ENCODE peak calls at places on chromosomes 11 and 22, in four cellular contexts. X is K562, S is HepG2, J is SK-N-SH. P is an unnamed sample.

GRCh38 chr22:38788417-38788816 is 5.5 kb downstream of the DNAL4 start:
- DNase-seq in J (peak; percentile 59), X (no peak), S (no peak), P (no peak)

GRCh38 chr22:42708393-42708792 is 12.3 kb downstream of the A4GALT start:
- DNase-seq in J (no peak), X (no peak), S (no peak), P (no peak)

GRCh38 chr11:83836883-83837654 is 550.9 kb upstream of the CCDC90B start:
- DNase-seq in J (peak; percentile 69), S (peak; percentile 65), X (peak; percentile 34), P (peak; percentile 5)

GRCh38 chr11:118074091-118074685 is 2.7 kb upstream of the TMPRSS4 start:
- DNase-seq in S (no peak), X (no peak), J (no peak), P (no peak)

GRCh38 chr11:124394408-124394807 is 4.4 kb downstream of the OR8B3 start:
- DNase-seq in J (no peak), X (no peak), S (no peak), P (no peak)

GRCh38 chr11:21295508-21295907 is 626.1 kb downstream of the NELL1 start:
- DNase-seq in X (no peak), J (no peak), S (no peak), P (no peak)

GRCh38 chr11:70606248-70606950 is 208.1 kb downstream of the CTTN start:
- DNase-seq in J (no peak), X (no peak), S (no peak), P (no peak)

GRCh38 chr11:134447696-134448095 is 35.7 kb upstream of the B3GAT1 start:
- DNase-seq in J (no peak), X (no peak), S (no peak), P (no peak)

GRCh38 chr11:45260047-45260446 is 26.1 kb downstream of the SYT13 start:
- DNase-seq in S (no peak), J (no peak), X (no peak), P (no peak)

GRCh38 chr11:63489879-63490278 is 1.1 kb downstream of the PLAAT5 start:
- DNase-seq in S (no peak), J (no peak), X (no peak), P (no peak)

GRCh38 chr11:114197799-114198500 is 98.2 kb upstream of the NNMT start:
- DNase-seq in S (no peak), X (no peak), J (no peak), P (no peak)

GRCh38 chr11:102546923-102547471 is 16.4 kb upstream of the MMP7 start:
- DNase-seq in J (no peak), S (no peak), X (no peak), P (peak; percentile 93)

GRCh38 chr22:29383740-29384139 is 4.6 kb downstream of the AP1B1 start:
- DNase-seq in S (no peak), J (no peak), X (peak; percentile 20), P (no peak)

GRCh38 chr11:128482512-128483191 is 104.7 kb downstream of the ETS1 start:
- DNase-seq in X (no peak), J (no peak), S (no peak), P (no peak)

GRCh38 chr11:15229069-15229468 is 114.3 kb downstream of the INSC start:
- DNase-seq in S (no peak), X (no peak), J (no peak), P (no peak)

GRCh38 chr22:46774456-46775363 is 12.3 kb downstream of the TBC1D22A start:
- DNase-seq in X (no peak), S (no peak), J (no peak), P (no peak)

GRCh38 chr22:39674536-39674935 is 104.0 kb downstream of the CACNA1I start:
- DNase-seq in J (no peak), X (no peak), S (no peak), P (no peak)

GRCh38 chr11:68146010-68146540 is 24.9 kb upstream of the CHKA start:
- DNase-seq in S (peak; percentile 65), X (no peak), J (peak; percentile 46), P (no peak)

GRCh38 chr11:128496249-128496648 is 91.1 kb downstream of the ETS1 start:
- DNase-seq in J (no peak), S (no peak), X (no peak), P (no peak)

GRCh38 chr11:113201055-113201818 is 113.1 kb upstream of the TTC12 start:
- DNase-seq in S (no peak), X (no peak), J (peak; percentile 72), P (no peak)

GRCh38 chr22:30036656-30037055 is 43.6 kb upstream of the HORMAD2 start:
- DNase-seq in S (peak; percentile 23), J (no peak), X (peak; percentile 35), P (no peak)

GRCh38 chr11:103091441-103091809 is 535 bp downstream of the DCUN1D5 start:
- DNase-seq in X (no peak), S (peak; percentile 32), J (peak; percentile 61), P (no peak)

GRCh38 chr11:34165786-34166557 is 60.5 kb downstream of the NAT10 start:
- DNase-seq in S (no peak), J (peak; percentile 62), X (peak; percentile 57), P (no peak)

GRCh38 chr22:36009085-36009484 is 19.5 kb downstream of the RBFOX2 start:
- DNase-seq in S (no peak), X (no peak), J (no peak), P (no peak)

GRCh38 chr11:2833938-2834892 is 51.4 kb downstream of the CDKN1C start:
- DNase-seq in J (no peak), S (no peak), X (no peak), P (no peak)

GRCh38 chr11:90849278-90849677 is 626.4 kb upstream of the CHORDC1 start:
- DNase-seq in S (no peak), J (no peak), X (no peak), P (no peak)

GRCh38 chr11:21768388-21768787 is 424.5 kb upstream of the ANO5 start:
- DNase-seq in S (no peak), X (no peak), J (no peak), P (no peak)

DNA sequence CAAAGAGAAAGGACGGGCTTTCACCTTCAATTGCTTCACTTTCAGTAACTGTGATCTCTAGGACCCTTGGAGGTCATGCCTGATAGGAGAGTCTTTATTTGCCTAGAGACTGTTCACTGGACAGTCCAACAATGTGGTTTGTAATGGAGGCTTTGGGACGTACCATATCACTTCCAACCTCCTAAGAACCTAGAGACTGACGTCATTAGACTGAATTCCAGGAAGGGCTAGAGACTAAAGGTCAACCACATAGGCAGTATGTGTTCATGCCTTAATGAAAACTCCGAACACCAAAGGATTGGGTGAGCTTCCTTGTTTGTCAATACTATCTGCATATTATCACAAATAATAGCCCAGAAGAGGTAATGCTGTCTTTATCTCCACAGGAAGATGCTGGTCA is 53.7 kb upstream of the CNTN5 start:
- DNase-seq in X (no peak), S (no peak), J (no peak), P (no peak)
- TF ChIP-seq NFIC in X (no peak), S (no peak), J (no peak), P (no peak)

GRCh38 chr11:105811242-105811641 is 201.4 kb downstream of the GRIA4 start:
- DNase-seq in X (no peak), S (no peak), J (no peak), P (no peak)
- TF ChIP-seq NFIC in X (no peak), S (no peak), J (no peak), P (no peak)

GRCh38 chr22:48824673-48825651 is 1002.7 kb downstream of the BRD1 start:
- DNase-seq in J (no peak), X (no peak), S (no peak), P (no peak)
- TF ChIP-seq NFIC in J (no peak), X (no peak), S (no peak), P (no peak)

DNA sequence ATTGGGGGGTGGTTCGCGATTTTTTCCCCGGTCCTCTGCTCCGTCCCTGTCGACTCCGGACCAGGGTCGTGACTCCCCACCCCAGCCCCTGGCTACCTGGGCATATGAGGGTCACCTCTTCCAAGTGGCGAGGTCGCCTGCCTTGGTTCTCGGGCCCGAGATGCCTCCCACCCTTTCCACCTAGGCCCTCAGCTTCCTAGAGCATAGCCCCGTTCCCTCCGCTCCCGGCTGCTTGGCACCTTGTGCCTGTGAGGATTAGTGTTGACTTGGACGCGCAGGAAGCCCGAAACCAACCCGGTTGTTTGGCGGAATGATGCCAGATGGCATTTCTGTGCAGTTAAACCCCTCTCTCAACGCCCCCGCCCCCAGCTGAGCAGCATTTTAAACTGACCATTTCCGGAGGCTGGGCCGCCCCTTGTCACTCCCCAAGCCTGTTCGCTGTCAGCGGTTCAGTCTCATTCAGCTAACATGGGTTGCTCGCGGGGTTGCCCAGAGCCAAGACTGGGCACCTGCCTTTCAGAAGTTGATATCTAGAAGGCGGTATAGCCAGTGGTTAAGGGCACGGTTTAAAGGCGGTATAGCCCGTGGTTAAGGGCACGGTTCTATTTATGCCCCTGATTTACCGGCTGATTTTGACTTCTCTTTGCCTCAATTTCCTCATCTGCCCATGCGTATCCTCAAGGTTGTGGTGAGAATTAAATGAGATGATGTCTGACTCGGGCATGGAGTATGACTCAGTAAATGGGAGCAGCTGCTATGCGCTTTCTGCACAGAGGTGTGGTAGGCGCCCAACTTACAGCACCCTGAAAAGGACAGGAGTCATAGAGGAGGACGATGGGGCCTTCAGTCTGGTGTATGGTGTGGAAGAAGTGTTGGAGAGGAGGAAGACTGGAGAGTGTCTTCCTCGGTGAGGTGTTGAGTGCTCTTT is 639 bp downstream of the INCENP start:
- DNase-seq in S (peak; percentile 37), X (peak; percentile 30), J (peak; percentile 69), P (no peak)
- TF ChIP-seq NFIC in S (no peak), X (no peak), J (no peak), P (no peak)

GRCh38 chr11:17013548-17014320 is 480 bp downstream of the PLEKHA7 start:
- DNase-seq in S (peak; percentile 19), X (no peak), J (peak; percentile 64), P (no peak)
- TF ChIP-seq NFIC in S (no peak), X (no peak), J (no peak), P (no peak)

GRCh38 chr22:44137415-44137814 is 43.3 kb upstream of the PARVG start:
- DNase-seq in X (no peak), J (no peak), S (no peak), P (no peak)

GRCh38 chr22:44142421-44143116 is 38.2 kb upstream of the PARVG start:
- DNase-seq in X (no peak), S (no peak), J (no peak), P (no peak)

GRCh38 chr22:44143117-44143495 is 37.6 kb upstream of the PARVG start:
- DNase-seq in J (no peak), X (no peak), S (no peak), P (no peak)

GRCh38 chr22:44136112-44136511 is 44.6 kb upstream of the PARVG start:
- DNase-seq in X (no peak), J (no peak), S (no peak), P (no peak)

DNA sequence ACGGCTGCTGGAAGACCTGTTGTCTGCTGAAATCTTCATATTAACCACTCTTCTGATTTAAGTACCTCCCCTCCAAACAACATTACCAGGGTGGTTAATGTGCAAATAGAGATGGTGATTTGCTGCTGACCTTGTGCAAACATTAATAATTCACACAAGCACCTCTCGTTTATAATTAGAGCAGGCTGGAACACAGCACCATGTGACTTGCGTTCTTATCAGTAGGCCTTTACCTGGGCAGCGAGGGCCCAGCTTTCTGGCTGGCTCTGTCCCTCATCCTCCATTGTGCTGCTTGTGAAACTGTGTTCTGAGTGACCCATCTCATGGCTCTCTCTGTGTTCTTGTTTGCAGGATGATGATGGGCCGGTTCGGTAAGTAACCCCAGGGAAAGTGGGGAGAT is 41.0 kb upstream of the PARVG start:
- DNase-seq in S (no peak), J (no peak), X (no peak), P (no peak)
- TF ChIP-seq NFIC in S (no peak), J (no peak), X (no peak), P (no peak)